ENCODE peak calls at places on chromosomes 11 and 22, in eight cellular contexts. One of them, this sample, is unnamed.
A peak's percentile ranks its signal among the peaks of the same experiment; 100 is the strongest.

GRCh38 chr11:3190600-3190999 is 25.5 kb upstream of the OSBPL5 start:
- DNase-seq in nephron progenitor cell: no peak
- DNase-seq in HFFc6: no peak
- DNase-seq in epithelial cell of esophagus: no peak
- DNase-seq in neural crest cell: no peak
- DNase-seq in GM23338: no peak
- DNase-seq in Peyer's patch: no peak
- DNase-seq in ovary: no peak
- DNase-seq in this sample: no peak

GRCh38 chr11:17687946-17688670 is 31.3 kb upstream of the MYOD1 start:
- DNase-seq in nephron progenitor cell: no peak
- DNase-seq in HFFc6: no peak
- DNase-seq in epithelial cell of esophagus: no peak
- DNase-seq in neural crest cell: no peak
- DNase-seq in GM23338: no peak
- DNase-seq in Peyer's patch: no peak
- DNase-seq in ovary: no peak
- DNase-seq in this sample: no peak

GRCh38 chr11:86748296-86748695 is 52.0 kb upstream of the PRSS23 start:
- DNase-seq in nephron progenitor cell: no peak
- DNase-seq in HFFc6: peak; percentile 73
- DNase-seq in epithelial cell of esophagus: no peak
- DNase-seq in neural crest cell: no peak
- DNase-seq in GM23338: no peak
- DNase-seq in Peyer's patch: no peak
- DNase-seq in ovary: no peak
- DNase-seq in this sample: no peak

GRCh38 chr22:42608481-42609361 is 6.0 kb downstream of the POLDIP3 start:
- DNase-seq in nephron progenitor cell: no peak
- DNase-seq in HFFc6: peak; percentile 33
- DNase-seq in epithelial cell of esophagus: peak; percentile 77
- DNase-seq in neural crest cell: no peak
- DNase-seq in GM23338: no peak
- DNase-seq in Peyer's patch: no peak
- DNase-seq in ovary: no peak
- DNase-seq in this sample: no peak

GRCh38 chr11:18720811-18721575 is 5.0 kb downstream of the IGSF22 start:
- DNase-seq in nephron progenitor cell: peak; percentile 93
- DNase-seq in HFFc6: peak; percentile 31
- DNase-seq in epithelial cell of esophagus: peak; percentile 71
- DNase-seq in neural crest cell: peak; percentile 79
- DNase-seq in GM23338: peak; percentile 98
- DNase-seq in Peyer's patch: peak; percentile 85
- DNase-seq in ovary: peak; percentile 91
- DNase-seq in this sample: peak; percentile 84

GRCh38 chr22:41539146-41540005 is 4.9 kb downstream of the POLR3H start:
- DNase-seq in nephron progenitor cell: no peak
- DNase-seq in HFFc6: no peak
- DNase-seq in epithelial cell of esophagus: no peak
- DNase-seq in neural crest cell: no peak
- DNase-seq in GM23338: no peak
- DNase-seq in Peyer's patch: no peak
- DNase-seq in ovary: no peak
- DNase-seq in this sample: no peak

GRCh38 chr11:47233989-47234668 is 14.5 kb downstream of the ACP2 start:
- DNase-seq in nephron progenitor cell: no peak
- DNase-seq in HFFc6: peak; percentile 90
- DNase-seq in epithelial cell of esophagus: peak; percentile 71
- DNase-seq in neural crest cell: no peak
- DNase-seq in GM23338: peak; percentile 68
- DNase-seq in Peyer's patch: no peak
- DNase-seq in ovary: no peak
- DNase-seq in this sample: no peak

GRCh38 chr11:65150513-65151271 is 16.4 kb upstream of the SYVN1 start:
- DNase-seq in nephron progenitor cell: no peak
- DNase-seq in HFFc6: peak; percentile 95
- DNase-seq in epithelial cell of esophagus: peak; percentile 91
- DNase-seq in neural crest cell: no peak
- DNase-seq in GM23338: no peak
- DNase-seq in Peyer's patch: peak; percentile 44
- DNase-seq in ovary: peak; percentile 53
- DNase-seq in this sample: no peak

GRCh38 chr22:47389201-47389600 is 626.8 kb downstream of the TBC1D22A start:
- DNase-seq in nephron progenitor cell: no peak
- DNase-seq in HFFc6: no peak
- DNase-seq in epithelial cell of esophagus: no peak
- DNase-seq in neural crest cell: no peak
- DNase-seq in GM23338: no peak
- DNase-seq in Peyer's patch: no peak
- DNase-seq in ovary: no peak
- DNase-seq in this sample: no peak

GRCh38 chr11:84261707-84262106 is 975.5 kb upstream of the CCDC90B start:
- DNase-seq in nephron progenitor cell: no peak
- DNase-seq in HFFc6: no peak
- DNase-seq in epithelial cell of esophagus: no peak
- DNase-seq in neural crest cell: no peak
- DNase-seq in GM23338: peak; percentile 60
- DNase-seq in Peyer's patch: no peak
- DNase-seq in ovary: no peak
- DNase-seq in this sample: no peak

GRCh38 chr22:24420072-24420976 is 7.1 kb upstream of the ADORA2A start:
- DNase-seq in nephron progenitor cell: no peak
- DNase-seq in HFFc6: no peak
- DNase-seq in epithelial cell of esophagus: no peak
- DNase-seq in neural crest cell: no peak
- DNase-seq in GM23338: peak; percentile 50
- DNase-seq in Peyer's patch: no peak
- DNase-seq in ovary: no peak
- DNase-seq in this sample: no peak

GRCh38 chr11:58958500-58958899 is 19.2 kb downstream of the GLYATL1 start:
- DNase-seq in nephron progenitor cell: peak; percentile 35
- DNase-seq in HFFc6: no peak
- DNase-seq in epithelial cell of esophagus: peak; percentile 15
- DNase-seq in neural crest cell: no peak
- DNase-seq in GM23338: peak; percentile 73
- DNase-seq in Peyer's patch: peak; percentile 72
- DNase-seq in ovary: no peak
- DNase-seq in this sample: peak; percentile 63

GRCh38 chr22:22743128-22743760 is 98.8 kb downstream of the GGTLC2 start:
- DNase-seq in nephron progenitor cell: no peak
- DNase-seq in HFFc6: no peak
- DNase-seq in epithelial cell of esophagus: no peak
- DNase-seq in neural crest cell: no peak
- DNase-seq in GM23338: no peak
- DNase-seq in Peyer's patch: no peak
- DNase-seq in ovary: no peak
- DNase-seq in this sample: no peak

GRCh38 chr22:22744412-22745224 is 100.2 kb downstream of the GGTLC2 start:
- DNase-seq in nephron progenitor cell: no peak
- DNase-seq in HFFc6: no peak
- DNase-seq in epithelial cell of esophagus: no peak
- DNase-seq in neural crest cell: no peak
- DNase-seq in GM23338: no peak
- DNase-seq in Peyer's patch: no peak
- DNase-seq in ovary: no peak
- DNase-seq in this sample: no peak

GRCh38 chr22:22746963-22747933 is 102.8 kb downstream of the GGTLC2 start:
- DNase-seq in nephron progenitor cell: no peak
- DNase-seq in HFFc6: no peak
- DNase-seq in epithelial cell of esophagus: no peak
- DNase-seq in neural crest cell: no peak
- DNase-seq in GM23338: peak; percentile 13
- DNase-seq in Peyer's patch: peak; percentile 35
- DNase-seq in ovary: no peak
- DNase-seq in this sample: peak; percentile 64

GRCh38 chr22:22746061-22746962 is 101.9 kb downstream of the GGTLC2 start:
- DNase-seq in nephron progenitor cell: no peak
- DNase-seq in HFFc6: no peak
- DNase-seq in epithelial cell of esophagus: no peak
- DNase-seq in neural crest cell: no peak
- DNase-seq in GM23338: no peak
- DNase-seq in Peyer's patch: no peak
- DNase-seq in ovary: no peak
- DNase-seq in this sample: no peak

DNA sequence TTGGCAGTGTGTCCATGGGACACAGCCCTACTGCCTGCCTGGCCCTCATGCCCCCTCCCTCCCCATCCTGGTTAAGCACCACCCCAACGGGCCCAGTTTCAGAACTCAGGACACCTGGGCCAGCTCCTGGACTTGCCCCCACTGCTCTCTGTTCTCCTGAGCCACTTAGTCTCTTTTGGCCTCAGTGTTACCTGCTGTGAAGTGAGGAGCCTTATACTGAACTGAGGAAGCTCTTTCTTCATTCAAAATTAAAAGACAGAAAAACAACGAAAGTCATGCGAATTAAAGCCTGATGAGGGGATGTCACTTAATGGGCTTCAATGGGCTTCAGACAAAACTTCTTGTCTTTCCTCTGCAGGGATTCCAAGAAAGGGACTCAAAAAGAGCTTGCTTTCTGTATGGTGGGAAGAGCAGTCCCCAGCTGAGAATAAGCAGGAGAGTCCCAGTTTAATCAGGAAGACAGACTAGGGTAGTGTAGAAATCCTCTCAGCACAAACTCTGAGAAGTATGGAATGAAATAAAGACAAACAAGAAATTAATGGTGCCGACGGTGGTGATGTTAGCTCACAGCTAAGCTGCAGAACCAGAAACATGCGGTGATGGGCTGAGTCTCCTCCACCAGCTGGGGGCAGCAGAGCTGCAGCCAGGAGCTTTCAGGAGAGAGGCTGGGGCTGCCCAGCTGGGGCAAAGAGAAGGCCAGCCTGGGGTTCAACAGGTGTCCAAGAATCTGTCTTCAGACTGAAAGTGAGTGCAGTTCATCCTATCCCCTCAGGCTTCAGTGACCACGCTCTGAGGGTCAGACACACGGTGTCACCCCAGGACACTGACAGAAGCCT is 101.0 kb downstream of the GGTLC2 start:
- DNase-seq in nephron progenitor cell: peak; percentile 52
- DNase-seq in HFFc6: peak; percentile 11
- DNase-seq in epithelial cell of esophagus: peak; percentile 33
- DNase-seq in neural crest cell: peak; percentile 39
- DNase-seq in GM23338: peak; percentile 70
- DNase-seq in Peyer's patch: peak; percentile 58
- DNase-seq in ovary: no peak
- DNase-seq in this sample: peak; percentile 66
- TF ChIP-seq CTCF in nephron progenitor cell: peak; percentile 65
- TF ChIP-seq CTCF in HFFc6: peak; percentile 66
- TF ChIP-seq CTCF in epithelial cell of esophagus: peak; percentile 72
- TF ChIP-seq CTCF in neural crest cell: peak; percentile 65
- TF ChIP-seq CTCF in GM23338: peak; percentile 69
- TF ChIP-seq CTCF in Peyer's patch: peak; percentile 60
- TF ChIP-seq CTCF in ovary: no peak
- TF ChIP-seq CTCF in this sample: peak; percentile 79

DNA sequence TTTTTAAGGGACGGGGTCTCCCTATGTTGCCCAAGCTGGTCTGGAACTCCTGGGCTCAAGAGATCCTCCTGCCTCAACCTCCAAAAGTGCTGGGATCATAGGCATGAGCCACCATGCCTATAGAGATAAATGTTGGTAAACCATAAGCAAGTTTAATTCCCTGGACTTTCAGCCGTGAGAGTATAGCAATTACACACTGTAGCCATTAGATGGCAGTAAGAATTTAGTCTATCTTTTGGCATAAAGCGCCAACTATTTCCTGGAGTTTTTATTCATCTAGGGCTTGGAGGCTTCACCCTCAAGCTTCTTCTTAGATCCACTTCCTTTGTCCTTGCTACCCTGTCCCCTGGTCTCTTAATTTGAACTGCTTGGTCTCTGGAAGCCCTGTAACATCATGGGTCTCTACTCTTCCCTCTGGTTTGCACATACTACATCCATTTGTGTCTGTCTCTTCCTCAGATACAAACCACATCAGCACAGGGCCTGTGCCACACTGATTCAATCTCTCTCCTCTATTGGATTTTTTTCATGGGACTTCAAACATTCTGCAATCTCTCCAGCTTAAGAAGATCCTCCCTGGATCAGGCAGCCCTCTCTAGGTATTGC is 38.2 kb downstream of the OR10A6 start:
- DNase-seq in nephron progenitor cell: no peak
- DNase-seq in HFFc6: peak; percentile 74
- DNase-seq in epithelial cell of esophagus: peak; percentile 66
- DNase-seq in neural crest cell: no peak
- DNase-seq in GM23338: peak; percentile 85
- DNase-seq in Peyer's patch: no peak
- DNase-seq in ovary: no peak
- DNase-seq in this sample: peak; percentile 35
- TF ChIP-seq CTCF in nephron progenitor cell: peak; percentile 75
- TF ChIP-seq CTCF in HFFc6: peak; percentile 87
- TF ChIP-seq CTCF in epithelial cell of esophagus: peak; percentile 67
- TF ChIP-seq CTCF in neural crest cell: peak; percentile 81
- TF ChIP-seq CTCF in GM23338: peak; percentile 79
- TF ChIP-seq CTCF in Peyer's patch: peak; percentile 92
- TF ChIP-seq CTCF in ovary: peak; percentile 38
- TF ChIP-seq CTCF in this sample: peak; percentile 75

DNA sequence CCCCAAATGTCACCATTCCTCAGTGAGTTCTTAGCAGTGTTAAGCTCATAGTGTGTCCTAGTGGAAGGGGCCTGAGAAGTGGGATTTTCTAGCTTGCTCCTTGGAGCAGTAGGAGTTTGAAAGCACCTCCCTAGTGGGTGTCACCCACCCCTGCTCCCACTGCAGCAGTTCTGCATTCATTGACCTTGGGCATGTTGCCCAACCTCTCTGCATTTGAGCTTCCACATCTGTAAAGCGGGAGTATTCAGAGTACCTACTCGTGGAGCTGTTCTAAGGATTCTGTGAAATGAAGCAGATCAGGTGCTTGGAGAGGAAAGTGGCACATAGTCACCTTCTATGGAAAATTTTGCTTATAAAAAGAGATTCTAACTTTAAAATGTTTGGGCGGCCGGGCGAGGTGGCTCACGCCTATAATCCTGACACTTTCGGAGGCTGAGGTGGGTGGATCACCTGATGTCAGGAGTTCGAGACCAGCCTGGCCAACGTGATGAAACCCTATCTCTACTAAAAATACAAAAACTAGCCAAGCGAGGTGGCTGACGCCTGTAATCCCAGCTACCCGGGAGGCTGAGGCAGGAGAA is 16.9 kb downstream of the LMO2 start:
- DNase-seq in nephron progenitor cell: no peak
- DNase-seq in HFFc6: no peak
- DNase-seq in epithelial cell of esophagus: no peak
- DNase-seq in neural crest cell: no peak
- DNase-seq in GM23338: no peak
- DNase-seq in Peyer's patch: no peak
- DNase-seq in ovary: no peak
- DNase-seq in this sample: no peak
- TF ChIP-seq CTCF in nephron progenitor cell: no peak
- TF ChIP-seq CTCF in HFFc6: no peak
- TF ChIP-seq CTCF in epithelial cell of esophagus: no peak
- TF ChIP-seq CTCF in neural crest cell: no peak
- TF ChIP-seq CTCF in GM23338: no peak
- TF ChIP-seq CTCF in Peyer's patch: no peak
- TF ChIP-seq CTCF in ovary: no peak
- TF ChIP-seq CTCF in this sample: no peak

DNA sequence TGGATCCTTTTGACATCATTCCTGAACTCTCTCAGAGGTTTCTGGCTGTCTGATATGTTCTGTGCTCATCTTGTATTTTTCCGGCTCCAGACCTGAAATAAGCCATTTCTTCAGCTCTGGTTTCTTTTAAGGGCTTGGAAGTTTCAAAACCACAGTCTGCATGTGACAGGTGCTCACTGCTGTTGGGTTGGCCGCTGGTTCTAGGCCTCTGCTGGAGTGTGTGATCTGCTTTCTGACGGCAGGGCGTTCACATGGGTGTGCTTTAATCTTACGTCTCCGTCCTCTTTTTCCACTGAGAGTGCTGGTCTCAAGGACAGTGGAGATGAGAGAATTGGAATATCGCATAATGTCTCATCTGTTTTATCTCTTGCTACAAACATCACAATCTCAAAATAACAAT is 10.3 kb downstream of the ZBED4 start:
- DNase-seq in nephron progenitor cell: no peak
- DNase-seq in HFFc6: no peak
- DNase-seq in epithelial cell of esophagus: no peak
- DNase-seq in neural crest cell: no peak
- DNase-seq in GM23338: no peak
- DNase-seq in Peyer's patch: no peak
- DNase-seq in ovary: no peak
- DNase-seq in this sample: no peak
- TF ChIP-seq CTCF in nephron progenitor cell: no peak
- TF ChIP-seq CTCF in HFFc6: no peak
- TF ChIP-seq CTCF in epithelial cell of esophagus: no peak
- TF ChIP-seq CTCF in neural crest cell: no peak
- TF ChIP-seq CTCF in GM23338: no peak
- TF ChIP-seq CTCF in Peyer's patch: no peak
- TF ChIP-seq CTCF in ovary: no peak
- TF ChIP-seq CTCF in this sample: no peak